ENCODE peak calls at places on chromosomes 11 and 22, in six cellular contexts. F is CD8-positive, alpha-beta memory T cell; Z is skeletal muscle cell; T is lower lobe of right lung; S is colonic mucosa; P is fibroblast of lung. K is an unnamed sample.

GRCh38 chr22:29787371-29787980 is 20.3 kb downstream of the UQCR10 start:
- DNase-seq in P (no peak), T (no peak), Z (no peak), F (no peak), S (no peak), K (no peak)

GRCh38 chr11:126790550-126790981 is 210.0 kb downstream of the KIRREL3 start:
- DNase-seq in T (no peak), F (no peak), Z (peak), P (peak), S (no peak), K (no peak)

GRCh38 chr11:17579451-17579850 is 32.4 kb downstream of the OTOG start:
- DNase-seq in S (peak), T (no peak), P (no peak), F (no peak), Z (no peak), K (no peak)

GRCh38 chr22:31947296-31947695 is 3.0 kb downstream of the YWHAH start:
- DNase-seq in P (no peak), F (peak), S (peak), T (no peak), Z (no peak), K (no peak)

GRCh38 chr22:37999640-38000272 is 15.4 kb upstream of the SOX10 start:
- DNase-seq in T (no peak), Z (peak), F (no peak), S (no peak), P (peak), K (no peak)

GRCh38 chr22:37371911-37372310 is 55.4 kb downstream of the ELFN2 start:
- DNase-seq in S (no peak), T (no peak), F (no peak), Z (no peak), P (no peak), K (no peak)

GRCh38 chr22:37231406-37232139 is 12.5 kb downstream of the RAC2 start:
- DNase-seq in S (no peak), Z (no peak), P (no peak), F (peak), T (peak), K (no peak)

GRCh38 chr11:124069429-124070401 is 28.6 kb upstream of the OR10G7 start:
- DNase-seq in T (peak), P (peak), F (no peak), Z (no peak), S (peak), K (no peak)

GRCh38 chr11:131867457-131868257 is 497.2 kb downstream of the NTM start:
- DNase-seq in P (peak), S (peak), Z (peak), F (no peak), T (peak), K (no peak)

GRCh38 chr11:43922295-43922648 is 20.2 kb upstream of the C11orf96 start:
- DNase-seq in T (no peak), S (no peak), P (no peak), F (no peak), Z (no peak), K (no peak)

GRCh38 chr11:15776387-15776786 is 580.0 kb downstream of the SOX6 start:
- DNase-seq in S (no peak), Z (no peak), P (no peak), F (no peak), T (no peak), K (no peak)

GRCh38 chr11:122772945-122773344 is 65.4 kb upstream of the CRTAM start:
- DNase-seq in F (no peak), P (peak), T (no peak), Z (no peak), S (no peak), K (no peak)

GRCh38 chr11:41459602-41460405 is at the start of gene LRRC4C:
- DNase-seq in Z (no peak), F (no peak), S (no peak), P (no peak), T (no peak), K (no peak)

GRCh38 chr22:19448739-19449421 is 1.4 kb upstream of the C22orf39 start:
- DNase-seq in T (no peak), P (no peak), S (no peak), Z (no peak), F (no peak), K (no peak)

GRCh38 chr11:15665368-15665871 is 550.7 kb downstream of the INSC start:
- DNase-seq in Z (no peak), S (peak), F (no peak), T (no peak), P (peak), K (no peak)

GRCh38 chr11:133082851-133083488 is 449.3 kb downstream of the OPCML start:
- DNase-seq in F (no peak), S (peak), T (peak), P (peak), Z (no peak), K (no peak)

GRCh38 chr22:19965771-19966709 is 24.4 kb upstream of the TXNRD2 start:
- DNase-seq in P (no peak), F (no peak), Z (no peak), T (no peak), S (no peak), K (no peak)

GRCh38 chr11:20119315-20119714 is 41.0 kb downstream of the DBX1 start:
- DNase-seq in S (no peak), Z (no peak), T (no peak), P (no peak), F (no peak), K (no peak)

GRCh38 chr11:103673773-103674172 is 362.7 kb upstream of the DDI1 start:
- DNase-seq in T (no peak), Z (no peak), P (peak), F (no peak), S (no peak), K (no peak)

GRCh38 chr11:73176145-73176891 is 34.2 kb upstream of the FCHSD2 start:
- DNase-seq in P (no peak), Z (no peak), S (no peak), F (no peak), T (no peak), K (no peak)

GRCh38 chr22:25824828-25825474 is 83.0 kb downstream of the MYO18B start:
- DNase-seq in P (no peak), T (no peak), Z (no peak), S (no peak), F (no peak), K (no peak)

GRCh38 chr11:44519989-44520737 is 45.3 kb upstream of the CD82 start:
- DNase-seq in Z (no peak), T (no peak), S (no peak), P (peak), F (no peak), K (no peak)

GRCh38 chr11:70335511-70335910 is 62.8 kb upstream of the CTTN start:
- DNase-seq in F (no peak), Z (no peak), T (no peak), P (no peak), S (no peak), K (no peak)

GRCh38 chr22:49322861-49323622 is 504.6 kb downstream of the BRD1 start:
- DNase-seq in P (no peak), S (no peak), Z (no peak), T (peak), F (no peak), K (peak)

GRCh38 chr11:101583180-101584128 is at the start of gene TRPC6:
- DNase-seq in S (no peak), P (peak), Z (no peak), F (no peak), T (peak), K (no peak)
- H3K4me3 ChIP-seq in S (peak), P (peak), Z (peak), F (no peak), T (peak), K (peak)

DNA sequence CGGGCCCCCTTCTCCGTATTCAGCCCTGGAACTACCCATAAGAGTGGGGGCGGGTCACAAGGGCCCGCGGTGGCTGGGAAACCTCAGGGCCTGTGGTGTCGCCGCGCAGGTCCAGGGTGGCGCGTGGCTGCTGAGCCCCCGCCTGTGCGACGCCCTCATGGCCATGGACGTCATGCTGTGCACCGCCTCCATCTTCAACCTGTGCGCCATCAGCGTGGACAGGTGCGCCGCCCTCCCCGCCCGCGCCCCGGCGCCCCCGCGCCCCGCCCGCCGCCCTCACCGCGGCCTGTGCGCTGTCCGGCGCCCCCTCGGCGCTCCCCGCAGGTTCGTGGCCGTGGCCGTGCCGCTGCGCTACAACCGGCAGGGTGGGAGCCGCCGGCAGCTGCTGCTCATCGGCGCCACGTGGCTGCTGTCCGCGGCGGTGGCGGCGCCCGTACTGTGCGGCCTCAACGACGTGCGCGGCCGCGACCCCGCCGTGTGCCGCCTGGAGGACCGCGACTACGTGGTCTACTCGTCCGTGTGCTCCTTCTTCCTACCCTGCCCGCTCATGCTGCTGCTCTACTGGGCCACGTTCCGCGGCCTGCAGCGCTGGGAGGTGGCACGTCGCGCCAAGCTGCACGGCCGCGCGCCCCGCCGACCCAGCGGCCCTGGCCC is 2.4 kb downstream of the DRD4 start:
- DNase-seq in P (no peak), T (no peak), F (no peak), Z (no peak), S (no peak), K (no peak)
- H3K4me3 ChIP-seq in P (no peak), T (no peak), F (no peak), Z (no peak), S (no peak), K (no peak)

GRCh38 chr11:65917077-65917433 is 1.8 kb downstream of the C11orf68 start:
- DNase-seq in T (no peak), P (no peak), S (no peak), F (no peak), Z (no peak), K (no peak)
- H3K4me3 ChIP-seq in T (peak), P (peak), S (no peak), F (no peak), Z (peak), K (peak)

GRCh38 chr11:116582621-116583020 is 190.2 kb downstream of the BUD13 start:
- DNase-seq in Z (no peak), S (no peak), F (no peak), T (no peak), P (no peak), K (no peak)

GRCh38 chr11:116579857-116580727 is 192.7 kb downstream of the BUD13 start:
- DNase-seq in T (no peak), F (no peak), S (no peak), P (no peak), Z (no peak), K (no peak)

GRCh38 chr11:116581349-116581748 is 191.4 kb downstream of the BUD13 start:
- DNase-seq in F (no peak), Z (no peak), S (no peak), T (no peak), P (no peak), K (no peak)

GRCh38 chr11:116578971-116579687 is 193.7 kb downstream of the BUD13 start:
- DNase-seq in P (no peak), T (no peak), F (no peak), S (no peak), Z (no peak), K (no peak)

DNA sequence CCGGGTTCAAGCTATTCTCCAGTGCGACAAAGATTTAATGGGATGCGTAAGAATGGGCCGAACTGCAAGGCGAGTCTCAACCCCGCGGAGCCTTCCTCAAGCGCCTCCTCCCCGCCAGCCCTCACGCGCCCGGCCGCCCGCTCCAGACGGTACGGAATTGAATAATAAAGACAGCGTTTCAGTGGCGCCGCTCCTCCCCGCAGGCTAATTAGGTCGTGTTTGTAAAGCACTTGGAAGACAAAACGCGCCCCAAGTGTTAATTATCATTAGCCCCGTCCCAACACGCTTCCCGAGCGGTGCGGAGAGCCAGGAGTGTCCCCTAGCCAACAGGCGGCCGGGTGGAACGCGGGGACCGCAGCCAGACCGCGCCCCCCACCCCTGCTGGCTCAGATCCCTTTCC is 192.0 kb downstream of the BUD13 start:
- DNase-seq in Z (no peak), S (no peak), P (no peak), F (no peak), T (no peak), K (no peak)
- H3K4me3 ChIP-seq in Z (no peak), S (no peak), P (no peak), F (no peak), T (no peak), K (peak)

GRCh38 chr11:8261921-8262551 is 1.6 kb downstream of the LMO1 start:
- DNase-seq in S (no peak), Z (no peak), F (no peak), P (no peak), T (peak), K (no peak)

GRCh38 chr11:8261316-8261715 is 2.4 kb downstream of the LMO1 start:
- DNase-seq in S (no peak), F (no peak), T (no peak), Z (no peak), P (no peak), K (no peak)

GRCh38 chr11:8262552-8263108 is 1.0 kb downstream of the LMO1 start:
- DNase-seq in Z (peak), P (peak), T (peak), F (no peak), S (no peak), K (no peak)

GRCh38 chr11:8263769-8264410 is at the start of gene LMO1:
- DNase-seq in Z (peak), S (peak), P (peak), T (peak), F (peak), K (no peak)

DNA sequence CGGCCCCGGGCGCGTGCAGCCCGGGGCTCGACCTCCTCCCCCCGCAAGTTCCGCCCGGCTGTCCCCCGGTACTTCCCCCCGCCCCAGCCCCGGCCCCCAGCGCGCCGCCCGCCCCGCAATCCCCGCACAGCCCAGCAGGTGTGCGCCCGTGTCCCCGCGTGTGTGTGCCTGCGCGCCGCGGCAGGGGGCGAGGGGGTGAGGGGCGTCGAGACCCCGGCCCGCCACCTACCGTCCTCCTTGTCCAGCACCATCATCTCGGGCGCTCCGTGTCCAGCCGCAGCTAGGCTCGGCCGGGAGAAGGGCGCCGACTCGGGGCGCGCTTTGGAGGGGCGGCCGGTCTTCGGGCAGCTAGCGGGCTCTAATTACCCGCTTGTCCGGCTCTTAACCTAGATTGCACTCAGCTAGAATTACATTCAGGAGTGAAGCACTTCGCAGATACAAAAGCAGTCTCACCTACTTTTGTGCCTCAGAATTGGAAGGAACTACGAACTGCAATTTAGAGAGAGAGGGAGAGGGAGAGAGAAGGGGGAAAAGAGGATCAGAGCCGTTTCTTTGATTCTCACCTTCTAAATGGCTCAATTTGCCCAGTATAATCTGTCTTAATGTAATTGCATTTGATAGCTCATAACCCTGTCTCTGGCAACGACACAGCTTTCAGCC is 439 bp downstream of the LMO1 start:
- DNase-seq in T (no peak), S (no peak), Z (no peak), P (peak), F (no peak), K (no peak)
- H3K4me3 ChIP-seq in T (peak), S (peak), Z (peak), P (peak), F (peak), K (peak)

GRCh38 chr11:270451-271208 is 7.6 kb upstream of the NLRP6 start:
- DNase-seq in P (no peak), Z (no peak), T (no peak), S (no peak), F (no peak), K (no peak)
- H3K4me3 ChIP-seq in P (no peak), Z (no peak), T (no peak), S (no peak), F (no peak), K (no peak)

GRCh38 chr11:134275188-134275533 is 1.0 kb upstream of the GLB1L3 start:
- DNase-seq in Z (no peak), P (no peak), T (no peak), F (no peak), S (no peak), K (no peak)
- H3K4me3 ChIP-seq in Z (no peak), P (no peak), T (no peak), F (peak), S (no peak), K (no peak)

DNA sequence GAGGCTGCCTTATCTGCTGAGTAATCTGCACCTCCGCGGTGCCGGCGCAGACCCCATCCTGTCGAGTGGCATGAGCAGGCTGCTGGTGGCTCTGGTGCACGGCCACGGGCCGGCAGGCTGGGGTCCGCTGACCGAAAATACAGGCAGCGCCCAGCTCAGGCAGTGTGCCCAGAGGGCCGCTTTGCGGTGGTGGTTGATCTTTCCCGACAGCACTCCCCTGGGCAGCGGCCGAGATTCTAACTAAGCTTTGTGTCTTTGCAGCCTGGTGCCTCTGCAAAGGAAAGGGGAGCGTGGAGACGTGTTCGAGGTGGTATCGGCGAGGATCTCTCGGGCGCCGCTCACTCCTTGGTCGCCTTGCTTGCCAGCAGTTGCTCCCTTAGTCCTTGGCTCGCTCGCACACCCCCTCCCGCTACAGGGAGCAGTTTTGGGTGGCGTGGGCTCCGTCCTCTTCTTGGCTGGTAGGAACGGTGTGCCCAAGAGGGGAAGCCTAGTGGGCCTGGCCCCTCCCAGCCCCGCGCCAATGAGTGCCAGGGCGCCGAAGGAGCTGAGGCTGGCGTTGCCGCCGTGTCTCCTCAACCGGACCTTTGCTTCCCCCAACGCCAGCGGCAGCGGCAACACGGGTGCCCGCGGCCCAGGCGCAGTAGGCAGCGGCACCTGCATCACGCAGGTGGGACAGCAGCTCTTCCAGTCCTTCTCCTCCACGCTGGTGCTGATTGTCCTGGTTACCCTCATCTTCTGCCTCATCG is 1.3 kb downstream of the C11orf87 start:
- DNase-seq in S (no peak), P (peak), T (no peak), Z (no peak), F (no peak), K (no peak)
- H3K4me3 ChIP-seq in S (no peak), P (no peak), T (peak), Z (peak), F (no peak), K (peak)

GRCh38 chr11:115759622-115760527 is 255.7 kb upstream of the CADM1 start:
- DNase-seq in F (no peak), T (peak), Z (no peak), S (no peak), P (peak), K (no peak)

GRCh38 chr11:115760921-115761320 is 256.7 kb upstream of the CADM1 start:
- DNase-seq in S (no peak), T (no peak), Z (no peak), F (no peak), P (no peak), K (no peak)

GRCh38 chr11:115761817-115762216 is 257.6 kb upstream of the CADM1 start:
- DNase-seq in P (no peak), F (no peak), Z (no peak), S (no peak), T (no peak), K (no peak)

GRCh38 chr11:115761348-115761747 is 257.1 kb upstream of the CADM1 start:
- DNase-seq in Z (no peak), P (no peak), S (peak), F (no peak), T (peak), K (no peak)

GRCh38 chr11:115760528-115760837 is 256.3 kb upstream of the CADM1 start:
- DNase-seq in F (no peak), T (no peak), Z (no peak), P (peak), S (no peak), K (no peak)
- H3K4me3 ChIP-seq in F (no peak), T (peak), Z (peak), P (peak), S (peak), K (peak)

K was measured in esophagus muscularis mucosa.